ENCODE peak calls at places on chromosomes 3 and 15, in four cellular contexts. N is endothelial cell of umbilical vein, W is tibial artery, K is IMR-90. G is an unnamed sample.

GRCh38 chr15:52076889-52077781 is 35.4 kb downstream of the BCL2L10 start:
- DNase-seq in N (peak; percentile 29), W (no peak), K (peak; percentile 90), G (peak; percentile 18)

GRCh38 chr15:45535486-45536042 is 13.0 kb upstream of the SLC30A4 start:
- DNase-seq in N (no peak), W (no peak), K (no peak), G (no peak)

GRCh38 chr3:148002705-148003205 is 593.6 kb downstream of the ZIC1 start:
- DNase-seq in N (no peak), W (no peak), K (no peak), G (no peak)

GRCh38 chr3:146594843-146595482 is 10.2 kb downstream of the PLSCR5 start:
- DNase-seq in N (peak; percentile 35), W (no peak), K (peak; percentile 33), G (no peak)

GRCh38 chr3:52194541-52195296 is 3.2 kb upstream of the ALAS1 start:
- DNase-seq in N (no peak), W (no peak), K (peak; percentile 72), G (no peak)

GRCh38 chr3:126127452-126127851 is 43.5 kb upstream of the SLC41A3 start:
- DNase-seq in N (no peak), W (no peak), K (no peak), G (no peak)

GRCh38 chr15:90336705-90337141 is 15.4 kb upstream of the ZNF774 start:
- DNase-seq in N (no peak), W (no peak), K (peak; percentile 85), G (peak; percentile 63)

GRCh38 chr15:90780916-90781315 is 63.8 kb downstream of the BLM start:
- DNase-seq in N (no peak), W (no peak), K (no peak), G (no peak)

GRCh38 chr3:45670995-45671394 is 18.2 kb upstream of the SACM1L start:
- DNase-seq in N (no peak), W (no peak), K (no peak), G (peak; percentile 84)

GRCh38 chr3:71585891-71586809 is 2.6 kb upstream of the FOXP1 start:
- DNase-seq in N (peak; percentile 84), W (no peak), K (peak; percentile 66), G (no peak)

GRCh38 chr3:168865022-168865551 is 769.4 kb upstream of the GOLIM4 start:
- DNase-seq in N (peak; percentile 71), W (no peak), K (peak; percentile 48), G (no peak)

GRCh38 chr15:33131880-33132279 is 62.6 kb downstream of the FMN1 start:
- DNase-seq in N (peak; percentile 59), W (no peak), K (peak; percentile 72), G (no peak)

GRCh38 chr15:95522533-95522932 is 808.0 kb upstream of the NR2F2 start:
- DNase-seq in N (peak; percentile 39), W (no peak), K (peak; percentile 6), G (no peak)

GRCh38 chr3:193972816-193973215 is 163.1 kb upstream of the HES1 start:
- DNase-seq in N (no peak), W (no peak), K (no peak), G (no peak)

GRCh38 chr15:62886431-62887071 is 156.0 kb upstream of the TPM1 start:
- DNase-seq in N (peak; percentile 37), W (no peak), K (peak; percentile 37), G (no peak)

GRCh38 chr3:107994181-107994580 is 96.7 kb downstream of the CD47 start:
- DNase-seq in N (no peak), W (no peak), K (no peak), G (no peak)

GRCh38 chr3:173066044-173066679 is 74.9 kb downstream of the SPATA16 start:
- DNase-seq in N (no peak), W (no peak), K (peak; percentile 11), G (no peak)

GRCh38 chr3:52077900-52078299 is 21.5 kb upstream of the DUSP7 start:
- DNase-seq in N (no peak), W (no peak), K (no peak), G (no peak)

GRCh38 chr3:58585005-58585786 is 8.0 kb upstream of the FAM107A start:
- DNase-seq in N (peak; percentile 67), W (peak; percentile 89), K (peak; percentile 58), G (no peak)

GRCh38 chr3:143171141-143171651 is 51.6 kb downstream of the CHST2 start:
- DNase-seq in N (peak; percentile 59), W (no peak), K (peak; percentile 77), G (peak; percentile 36)

GRCh38 chr15:62430056-62430455 is 265.0 kb upstream of the C2CD4B start:
- DNase-seq in N (no peak), W (no peak), K (no peak), G (no peak)

GRCh38 chr15:42155546-42156265 is 730 bp downstream of the PLA2G4F start:
- DNase-seq in N (no peak), W (peak; percentile 34), K (no peak), G (no peak)

GRCh38 chr15:61798631-61799030 is 261.6 kb downstream of the VPS13C start:
- DNase-seq in N (no peak), W (no peak), K (no peak), G (no peak)

GRCh38 chr3:112814256-112814655 is 32.4 kb downstream of the CD200R1L start:
- DNase-seq in N (peak; percentile 67), W (no peak), K (peak; percentile 89), G (peak; percentile 28)

GRCh38 chr15:65595960-65596359 is 15.0 kb downstream of the INTS14 start:
- DNase-seq in N (peak; percentile 23), W (no peak), K (no peak), G (no peak)

GRCh38 chr3:43288366-43288765 is 2.0 kb downstream of the SNRK start:
- DNase-seq in N (peak; percentile 42), W (no peak), K (peak; percentile 59), G (no peak)
- H3K4me3 ChIP-seq in N (peak overlapping the region; percentile 99), W (peak overlapping the region; percentile 62), K (peak overlapping the region; percentile 40), G (peak overlapping the region; percentile 54)

GRCh38 chr15:68091743-68092142 is 37.6 kb downstream of the PIAS1 start:
- DNase-seq in N (no peak), W (no peak), K (no peak), G (no peak)
- H3K36me3 ChIP-seq in N (no peaks in the 10 kb centered on the region), W (peaks cover 4% of the 10 kb centered on the region), K (peaks cover 14% of the 10 kb centered on the region), G (peaks cover 2% of the 10 kb centered on the region)

GRCh38 chr3:133673746-133674145 is 12.0 kb upstream of the TOPBP1 start:
- DNase-seq in N (no peak), W (no peak), K (no peak), G (no peak)
- TF ChIP-seq CTCF in N (no peak), W (no peak), K (no peak), G (no peak)

GRCh38 chr15:74175271-74176191 is 2.0 kb downstream of the ISLR start:
- DNase-seq in N (no peak), W (peak; percentile 65), K (no peak), G (no peak)

GRCh38 chr15:74174966-74175270 is 1.4 kb downstream of the ISLR start:
- DNase-seq in N (no peak), W (peak; percentile 76), K (no peak), G (no peak)

GRCh38 chr15:74173545-74174215 is at the start of gene ISLR:
- DNase-seq in N (no peak), W (peak; percentile 87), K (peak; percentile 8), G (peak; percentile 51)

GRCh38 chr15:74172751-74173544 is 562 bp upstream of the ISLR start:
- DNase-seq in N (no peak), W (peak; percentile 93), K (peak; percentile 39), G (no peak)

DNA sequence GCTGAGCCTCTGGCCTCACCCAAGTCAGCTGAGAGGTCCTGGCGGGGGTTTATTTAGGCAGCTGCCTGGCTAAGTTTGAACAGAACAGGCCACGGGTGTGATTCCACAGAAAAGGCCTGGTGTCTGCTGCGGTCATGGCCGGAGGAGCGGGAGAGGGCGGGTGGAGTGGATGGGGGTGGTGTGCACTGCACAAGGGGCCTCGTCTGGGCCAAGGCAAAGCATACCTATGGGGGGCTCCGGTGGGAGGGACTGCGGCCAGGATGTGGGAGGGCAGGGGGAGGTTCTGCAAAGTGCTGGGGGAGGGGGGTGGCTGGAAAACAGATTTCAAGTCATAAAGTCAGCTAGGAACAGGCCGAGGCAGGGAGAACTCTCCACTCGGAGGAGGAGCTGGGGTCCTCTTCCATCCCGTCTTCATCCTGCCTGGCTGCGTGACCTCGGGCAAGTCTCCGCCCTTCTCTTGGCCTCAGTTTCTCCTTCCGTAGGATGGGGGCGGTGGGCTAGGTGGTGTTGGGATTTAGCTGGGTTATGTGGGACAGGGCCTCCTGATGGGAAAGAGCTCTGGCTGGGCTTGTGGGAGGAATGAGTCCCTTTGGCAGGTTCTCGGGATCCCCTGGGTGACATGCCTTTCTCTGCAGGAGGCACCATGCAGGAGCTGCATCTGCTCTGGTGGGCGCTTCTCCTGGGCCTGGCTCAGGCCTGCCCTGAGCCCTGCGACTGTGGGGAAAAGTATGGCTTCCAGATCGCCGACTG is 881 bp downstream of the ISLR start:
- DNase-seq in N (no peak), W (peak; percentile 86), K (no peak), G (no peak)
- H3K4me3 ChIP-seq in N (no peak overlapping the region), W (peak overlapping the region; percentile 56), K (no peak overlapping the region), G (peak overlapping the region; percentile 39)

DNA sequence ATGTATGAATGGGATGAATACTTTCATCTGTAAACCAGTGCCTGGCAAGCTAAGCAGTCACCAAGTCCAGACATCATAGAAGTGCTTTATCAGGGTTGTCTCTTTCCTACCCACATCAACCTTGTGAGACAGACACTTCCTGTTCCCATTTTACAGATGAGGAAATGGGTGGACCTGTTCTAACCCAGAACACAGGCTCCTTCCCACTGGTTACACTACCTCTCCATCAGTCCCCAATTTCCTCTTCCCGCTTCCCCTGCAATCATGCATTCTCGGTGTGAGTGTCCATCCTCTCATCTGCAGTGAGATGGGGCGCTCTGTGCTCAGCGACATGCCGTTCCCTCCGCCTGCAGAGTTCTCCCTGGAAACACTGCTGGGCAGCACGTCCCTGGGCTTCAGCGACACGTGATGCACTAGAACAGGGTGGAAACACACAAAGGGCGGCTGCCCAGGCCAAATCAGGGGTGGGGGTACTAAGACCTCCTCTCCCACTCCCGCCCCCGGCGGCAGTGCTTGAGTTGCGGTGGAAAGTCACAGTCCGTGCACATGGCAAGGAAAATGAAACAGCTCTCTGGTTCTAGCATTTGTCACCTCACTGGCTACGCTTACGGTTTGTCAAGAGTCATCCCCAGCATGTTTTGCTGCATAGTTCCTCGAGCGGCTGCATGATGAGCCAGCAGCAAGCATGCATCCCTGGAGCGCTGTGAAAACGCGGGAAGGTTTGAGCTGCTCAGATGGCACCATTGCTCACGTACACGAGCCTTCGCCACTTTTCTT is 201.1 kb downstream of the ADAMTS17 start:
- DNase-seq in N (no peak), W (no peak), K (no peak), G (no peak)
- H3K36me3 ChIP-seq in N (no peaks in the 10 kb centered on the region), W (no peaks in the 10 kb centered on the region), K (no peaks in the 10 kb centered on the region), G (no peaks in the 10 kb centered on the region)

GRCh38 chr3:151419806-151420205 is 35.3 kb upstream of the P2RY12 start:
- DNase-seq in N (no peak), W (no peak), K (no peak), G (no peak)

GRCh38 chr3:151423091-151423490 is 37.8 kb downstream of the IGSF10 start:
- DNase-seq in N (no peak), W (no peak), K (no peak), G (no peak)

GRCh38 chr3:151425640-151426336 is 35.1 kb downstream of the IGSF10 start:
- DNase-seq in N (no peak), W (no peak), K (no peak), G (no peak)

GRCh38 chr3:151426337-151426648 is 34.6 kb downstream of the IGSF10 start:
- DNase-seq in N (no peak), W (no peak), K (no peak), G (no peak)

DNA sequence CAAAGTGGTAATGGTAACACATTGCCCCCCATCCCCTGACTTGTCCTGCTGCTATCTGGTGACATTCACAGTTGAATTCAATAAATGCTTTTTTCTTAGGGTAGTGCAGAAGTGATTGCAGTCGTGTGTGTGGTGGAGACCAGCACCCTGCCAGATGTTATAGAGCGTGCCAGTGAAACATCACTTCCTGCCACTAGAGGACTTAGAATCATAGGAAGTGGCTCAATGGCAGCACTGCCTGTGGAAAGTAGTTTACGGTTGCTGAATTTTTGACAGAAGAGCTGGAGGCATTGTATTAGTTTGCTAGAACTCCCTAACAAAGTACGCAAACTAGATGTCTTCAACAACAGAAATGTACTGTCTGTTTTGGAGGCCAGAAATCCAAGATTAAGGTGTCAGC is 37.4 kb upstream of the P2RY12 start:
- DNase-seq in N (no peak), W (no peak), K (no peak), G (no peak)
- TF ChIP-seq CTCF in N (no peak), W (no peak), K (no peak), G (no peak)